ENCODE peak calls at places on chromosomes 11 and 22, in seven cellular contexts. M, S, L, Z, A, N and I are unnamed samples. For H3K9me3, the result is how much of the 10 kb centered on the place peaks cover.

GRCh38 chr11:74185695-74186094 is 14.6 kb downstream of the PPME1 start:
- DNase-seq in M (no peak), Z (peak), S (no peak), L (peak), N (no peak), A (no peak), I (no peak)

GRCh38 chr11:72950685-72951084 is 136.5 kb downstream of the ATG16L2 start:
- DNase-seq in L (no peak), S (no peak), Z (no peak), N (no peak), A (no peak), M (no peak), I (no peak)

GRCh38 chr11:126403039-126403438 is 47.6 kb downstream of the ST3GAL4 start:
- DNase-seq in Z (no peak), N (no peak), S (no peak), A (no peak), L (no peak), M (no peak), I (no peak)

GRCh38 chr11:77138106-77138649 is 10.1 kb downstream of the MYO7A start:
- DNase-seq in Z (no peak), A (no peak), N (peak), L (no peak), S (no peak), M (no peak), I (no peak)

GRCh38 chr11:108853864-108854263 is 189.0 kb downstream of the DDX10 start:
- DNase-seq in N (no peak), S (no peak), Z (no peak), M (no peak), L (no peak), A (peak), I (no peak)

GRCh38 chr22:35541254-35541748 is 670 bp downstream of the RASD2 start:
- DNase-seq in L (no peak), N (no peak), S (no peak), M (no peak), Z (no peak), A (peak), I (no peak)

GRCh38 chr22:28920757-28921584 is 37.6 kb downstream of the ZNRF3 start:
- DNase-seq in A (no peak), L (no peak), Z (no peak), M (no peak), S (no peak), N (no peak), I (no peak)

GRCh38 chr11:76243157-76243556 is 36.9 kb upstream of the WNT11 start:
- DNase-seq in S (no peak), N (peak), Z (no peak), L (no peak), M (no peak), A (peak), I (no peak)

GRCh38 chr11:10982695-10983492 is 125.0 kb upstream of the ZBED5 start:
- DNase-seq in A (no peak), Z (no peak), N (no peak), M (no peak), L (no peak), S (no peak), I (no peak)

GRCh38 chr11:6745018-6745417 is 26.8 kb downstream of the OR2AG2 start:
- DNase-seq in M (no peak), L (no peak), Z (no peak), N (no peak), S (no peak), A (no peak), I (no peak)

GRCh38 chr22:22110548-22111266 is 128.1 kb upstream of the TOP3B start:
- DNase-seq in N (peak), Z (peak), A (peak), L (peak), M (peak), S (no peak), I (peak)

GRCh38 chr11:83092488-83093384 is 21.0 kb upstream of the RAB30 start:
- DNase-seq in L (no peak), M (no peak), S (no peak), N (no peak), Z (peak), A (no peak), I (no peak)

GRCh38 chr22:30926706-30927105 is 41.9 kb downstream of the MORC2 start:
- DNase-seq in S (no peak), N (peak), Z (no peak), A (no peak), L (no peak), M (no peak), I (no peak)

GRCh38 chr22:37189011-37189466 is 992 bp upstream of the C1QTNF6 start:
- DNase-seq in M (no peak), L (no peak), A (no peak), Z (peak), N (no peak), S (no peak), I (no peak)

GRCh38 chr11:35822815-35823495 is 120.9 kb upstream of the LDLRAD3 start:
- DNase-seq in Z (no peak), M (no peak), A (no peak), S (no peak), L (no peak), N (no peak), I (no peak)

GRCh38 chr11:85823816-85824215 is 12.9 kb upstream of the SYTL2 start:
- DNase-seq in L (no peak), S (peak), A (no peak), M (no peak), Z (no peak), N (no peak), I (peak)

GRCh38 chr11:126348806-126349582 is 6.5 kb upstream of the ST3GAL4 start:
- DNase-seq in Z (peak), S (no peak), L (no peak), N (peak), M (no peak), A (no peak), I (no peak)

GRCh38 chr11:131912127-131912526 is 541.7 kb downstream of the NTM start:
- DNase-seq in A (no peak), Z (no peak), N (no peak), S (no peak), L (no peak), M (no peak), I (no peak)

GRCh38 chr22:46969961-46970360 is 207.5 kb downstream of the TBC1D22A start:
- DNase-seq in S (no peak), Z (no peak), M (no peak), N (no peak), A (no peak), L (no peak), I (no peak)

GRCh38 chr11:11841121-11841604 is 609 bp upstream of the USP47 start:
- DNase-seq in M (peak), S (no peak), Z (peak), L (no peak), N (peak), A (peak), I (peak)

GRCh38 chr11:59151761-59152160 is 9.1 kb downstream of the FAM111A start:
- DNase-seq in Z (no peak), N (no peak), M (no peak), L (no peak), A (no peak), S (no peak), I (no peak)

GRCh38 chr11:109981028-109981636 is 112.1 kb upstream of the ZC3H12C start:
- DNase-seq in L (no peak), Z (no peak), N (no peak), M (no peak), A (no peak), S (no peak), I (no peak)

GRCh38 chr22:25069758-25070461 is 117.4 kb downstream of the KIAA1671 start:
- DNase-seq in L (no peak), N (no peak), A (peak), S (peak), M (no peak), Z (no peak), I (no peak)

GRCh38 chr22:40510965-40511364 is 125.6 kb downstream of the MRTFA start:
- DNase-seq in M (no peak), N (no peak), A (no peak), Z (no peak), S (no peak), L (no peak), I (no peak)
- H3K27ac ChIP-seq in M (peak), N (peak), A (no peak), Z (peak), S (no peak), L (no peak), I (no peak)

GRCh38 chr11:13335319-13335718 is 57.7 kb downstream of the BMAL1 start:
- DNase-seq in N (no peak), A (peak), S (peak), Z (peak), M (peak), L (no peak), I (peak)
- H3K9me3 ChIP-seq in N (under half), A (under half), S (under half), Z (under half), M (under half), L (under half), I (under half)

GRCh38 chr11:69310351-69310750 is 16.4 kb downstream of the MYEOV start:
- DNase-seq in M (no peak), L (no peak), S (no peak), A (no peak), Z (no peak), N (no peak), I (no peak)
- H3K27ac ChIP-seq in M (no peak), L (no peak), S (no peak), A (no peak), Z (no peak), N (no peak), I (no peak)

GRCh38 chr22:49112661-49113626 is 714.7 kb downstream of the BRD1 start:
- DNase-seq in M (no peak), Z (no peak), S (no peak), N (no peak), A (no peak), L (no peak), I (no peak)

GRCh38 chr22:49115186-49115585 is 712.5 kb downstream of the BRD1 start:
- DNase-seq in N (no peak), M (no peak), L (no peak), A (no peak), S (no peak), Z (no peak), I (no peak)

GRCh38 chr22:49113758-49114157 is 713.9 kb downstream of the BRD1 start:
- DNase-seq in S (no peak), Z (no peak), L (no peak), N (no peak), A (no peak), M (no peak), I (no peak)

GRCh38 chr22:49116486-49116885 is 711.2 kb downstream of the BRD1 start:
- DNase-seq in S (no peak), L (no peak), M (no peak), N (no peak), Z (no peak), A (no peak), I (no peak)

GRCh38 chr22:49116021-49116420 is 711.7 kb downstream of the BRD1 start:
- DNase-seq in L (no peak), A (no peak), Z (no peak), S (no peak), M (no peak), N (no peak), I (no peak)
- H3K9me3 ChIP-seq in L (half or more), A (under half), Z (under half), S (under half), M (under half), N (under half), I (under half)

GRCh38 chr11:68354181-68354872 is 41.9 kb downstream of the LRP5 start:
- DNase-seq in A (no peak), L (peak), Z (peak), M (peak), S (no peak), N (peak), I (no peak)

GRCh38 chr11:68358416-68358815 is 46.0 kb downstream of the LRP5 start:
- DNase-seq in N (peak), Z (peak), S (no peak), L (no peak), A (no peak), M (no peak), I (no peak)

GRCh38 chr11:68353669-68354068 is 41.3 kb downstream of the LRP5 start:
- DNase-seq in Z (no peak), M (no peak), L (no peak), A (no peak), N (no peak), S (no peak), I (no peak)

GRCh38 chr11:68355471-68355870 is 43.1 kb downstream of the LRP5 start:
- DNase-seq in S (no peak), A (no peak), L (no peak), M (no peak), Z (no peak), N (no peak), I (no peak)

GRCh38 chr11:68357568-68357967 is 45.2 kb downstream of the LRP5 start:
- DNase-seq in M (no peak), S (no peak), Z (no peak), A (no peak), N (no peak), L (no peak), I (no peak)
- H3K27ac ChIP-seq in M (no peak), S (no peak), Z (no peak), A (no peak), N (no peak), L (no peak), I (no peak)